ENCODE peak calls at places on chromosomes 5 and 9, in ten cellular contexts. One of them, this sample, is unnamed.

GRCh38 chr5:135079282-135079681 is 45.3 kb upstream of the PITX1 start:
- DNase-seq in lower leg skin: peak; percentile 31
- DNase-seq in mammary epithelial cell: no peak
- DNase-seq in prostate gland: no peak
- DNase-seq in mucosa of descending colon: no peak
- DNase-seq in brain microvascular endothelial cell: no peak
- DNase-seq in ovary: no peak
- DNase-seq in fibroblast of lung: no peak
- DNase-seq in body of pancreas: no peak
- DNase-seq in hepatocyte: no peak
- DNase-seq in this sample: no peak

GRCh38 chr9:133979921-133980863 is 11.9 kb downstream of the VAV2 start:
- DNase-seq in ovary: no peak
- DNase-seq in brain microvascular endothelial cell: no peak
- DNase-seq in prostate gland: no peak
- DNase-seq in body of pancreas: peak; percentile 86
- DNase-seq in mammary epithelial cell: no peak
- DNase-seq in mucosa of descending colon: no peak
- DNase-seq in hepatocyte: no peak
- DNase-seq in fibroblast of lung: no peak
- DNase-seq in lower leg skin: no peak
- DNase-seq in this sample: no peak

GRCh38 chr5:69492391-69493234 is at the start of gene OCLN:
- DNase-seq in mammary epithelial cell: peak; percentile 89
- DNase-seq in mucosa of descending colon: peak; percentile 84
- DNase-seq in brain microvascular endothelial cell: no peak
- DNase-seq in prostate gland: peak; percentile 77
- DNase-seq in fibroblast of lung: no peak
- DNase-seq in ovary: no peak
- DNase-seq in lower leg skin: peak; percentile 85
- DNase-seq in hepatocyte: peak; percentile 90
- DNase-seq in body of pancreas: peak; percentile 91
- DNase-seq in this sample: no peak

GRCh38 chr9:123544007-123544827 is 188.2 kb downstream of the CRB2 start:
- DNase-seq in ovary: no peak
- DNase-seq in hepatocyte: peak; percentile 46
- DNase-seq in prostate gland: no peak
- DNase-seq in mammary epithelial cell: no peak
- DNase-seq in brain microvascular endothelial cell: peak; percentile 10
- DNase-seq in body of pancreas: peak; percentile 19
- DNase-seq in lower leg skin: no peak
- DNase-seq in mucosa of descending colon: peak; percentile 66
- DNase-seq in fibroblast of lung: peak; percentile 68
- DNase-seq in this sample: no peak

GRCh38 chr9:72477862-72478564 is 43.4 kb upstream of the TMC1 start:
- DNase-seq in prostate gland: peak; percentile 44
- DNase-seq in mucosa of descending colon: peak; percentile 61
- DNase-seq in hepatocyte: peak; percentile 86
- DNase-seq in mammary epithelial cell: peak; percentile 80
- DNase-seq in lower leg skin: no peak
- DNase-seq in ovary: no peak
- DNase-seq in body of pancreas: peak; percentile 60
- DNase-seq in brain microvascular endothelial cell: peak; percentile 68
- DNase-seq in fibroblast of lung: peak; percentile 34
- DNase-seq in this sample: no peak

GRCh38 chr5:73337586-73337985 is 111.0 kb downstream of the FOXD1 start:
- DNase-seq in hepatocyte: no peak
- DNase-seq in brain microvascular endothelial cell: no peak
- DNase-seq in mucosa of descending colon: no peak
- DNase-seq in fibroblast of lung: no peak
- DNase-seq in mammary epithelial cell: no peak
- DNase-seq in lower leg skin: no peak
- DNase-seq in prostate gland: no peak
- DNase-seq in body of pancreas: no peak
- DNase-seq in ovary: no peak
- DNase-seq in this sample: no peak

GRCh38 chr9:133730994-133731715 is 7.0 kb downstream of the SARDH start:
- DNase-seq in mammary epithelial cell: no peak
- DNase-seq in hepatocyte: no peak
- DNase-seq in fibroblast of lung: no peak
- DNase-seq in prostate gland: no peak
- DNase-seq in brain microvascular endothelial cell: no peak
- DNase-seq in lower leg skin: peak; percentile 76
- DNase-seq in mucosa of descending colon: no peak
- DNase-seq in ovary: no peak
- DNase-seq in body of pancreas: peak; percentile 4
- DNase-seq in this sample: no peak

GRCh38 chr5:141873933-141874261 is 4.3 kb downstream of the PCDH1 start:
- DNase-seq in mammary epithelial cell: no peak
- DNase-seq in brain microvascular endothelial cell: no peak
- DNase-seq in prostate gland: no peak
- DNase-seq in fibroblast of lung: no peak
- DNase-seq in lower leg skin: peak; percentile 80
- DNase-seq in mucosa of descending colon: no peak
- DNase-seq in hepatocyte: no peak
- DNase-seq in ovary: no peak
- DNase-seq in body of pancreas: no peak
- DNase-seq in this sample: no peak

GRCh38 chr5:160395111-160395510 is 4.7 kb downstream of the FAM200C start:
- DNase-seq in hepatocyte: no peak
- DNase-seq in brain microvascular endothelial cell: no peak
- DNase-seq in fibroblast of lung: no peak
- DNase-seq in lower leg skin: no peak
- DNase-seq in prostate gland: no peak
- DNase-seq in ovary: no peak
- DNase-seq in body of pancreas: no peak
- DNase-seq in mucosa of descending colon: no peak
- DNase-seq in mammary epithelial cell: no peak
- DNase-seq in this sample: no peak

GRCh38 chr5:163193886-163194285 is 243.5 kb upstream of the CCNG1 start:
- DNase-seq in lower leg skin: no peak
- DNase-seq in body of pancreas: no peak
- DNase-seq in brain microvascular endothelial cell: no peak
- DNase-seq in ovary: no peak
- DNase-seq in prostate gland: no peak
- DNase-seq in fibroblast of lung: no peak
- DNase-seq in mucosa of descending colon: no peak
- DNase-seq in mammary epithelial cell: no peak
- DNase-seq in hepatocyte: no peak
- DNase-seq in this sample: no peak

GRCh38 chr5:66440202-66440680 is 156.0 kb upstream of the MAST4 start:
- DNase-seq in lower leg skin: no peak
- DNase-seq in hepatocyte: peak; percentile 8
- DNase-seq in brain microvascular endothelial cell: peak; percentile 76
- DNase-seq in fibroblast of lung: peak; percentile 44
- DNase-seq in body of pancreas: no peak
- DNase-seq in mucosa of descending colon: peak; percentile 22
- DNase-seq in ovary: no peak
- DNase-seq in mammary epithelial cell: peak; percentile 53
- DNase-seq in prostate gland: no peak
- DNase-seq in this sample: peak; percentile 24

GRCh38 chr5:150600951-150601773 is 39.3 kb upstream of the SYNPO start:
- DNase-seq in hepatocyte: no peak
- DNase-seq in fibroblast of lung: no peak
- DNase-seq in mammary epithelial cell: peak; percentile 18
- DNase-seq in ovary: no peak
- DNase-seq in body of pancreas: no peak
- DNase-seq in lower leg skin: no peak
- DNase-seq in mucosa of descending colon: no peak
- DNase-seq in prostate gland: no peak
- DNase-seq in brain microvascular endothelial cell: no peak
- DNase-seq in this sample: no peak

GRCh38 chr5:11792621-11793020 is 111.6 kb downstream of the CTNND2 start:
- DNase-seq in mammary epithelial cell: no peak
- DNase-seq in brain microvascular endothelial cell: no peak
- DNase-seq in hepatocyte: no peak
- DNase-seq in fibroblast of lung: no peak
- DNase-seq in mucosa of descending colon: no peak
- DNase-seq in lower leg skin: no peak
- DNase-seq in body of pancreas: no peak
- DNase-seq in ovary: no peak
- DNase-seq in prostate gland: no peak
- DNase-seq in this sample: no peak

GRCh38 chr9:121269030-121269887 is 1.3 kb downstream of the GSN start:
- DNase-seq in hepatocyte: peak; percentile 47
- DNase-seq in body of pancreas: peak; percentile 43
- DNase-seq in ovary: no peak
- DNase-seq in mucosa of descending colon: peak; percentile 71
- DNase-seq in lower leg skin: peak; percentile 90
- DNase-seq in mammary epithelial cell: peak; percentile 52
- DNase-seq in fibroblast of lung: peak; percentile 38
- DNase-seq in brain microvascular endothelial cell: no peak
- DNase-seq in prostate gland: peak; percentile 52
- DNase-seq in this sample: no peak

DNA sequence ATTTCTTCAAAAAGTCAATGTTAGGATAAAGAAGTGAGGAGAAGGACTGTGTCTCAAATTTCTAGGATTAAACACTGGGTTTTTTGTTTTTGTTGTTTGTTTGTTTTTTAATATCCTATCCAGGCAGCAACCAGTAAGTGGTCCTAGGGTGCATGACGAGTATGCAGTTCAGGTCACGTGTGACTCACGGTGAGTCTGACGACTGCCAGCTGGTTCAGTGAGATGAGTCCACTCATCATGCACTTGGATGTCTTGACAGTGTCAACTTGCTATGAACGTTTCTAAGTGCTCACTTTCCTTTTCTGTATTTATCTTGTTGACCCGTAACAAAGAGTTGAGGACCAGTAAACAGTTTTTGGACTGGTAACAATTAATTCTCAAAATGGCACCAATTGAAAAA is 32.7 kb downstream of the ATG10 start:
- DNase-seq in hepatocyte: no peak
- DNase-seq in mammary epithelial cell: no peak
- DNase-seq in brain microvascular endothelial cell: peak; percentile 60
- DNase-seq in fibroblast of lung: peak; percentile 73
- DNase-seq in mucosa of descending colon: no peak
- DNase-seq in body of pancreas: no peak
- DNase-seq in lower leg skin: no peak
- DNase-seq in prostate gland: no peak
- DNase-seq in ovary: no peak
- DNase-seq in this sample: no peak
- TF ChIP-seq CTCF in hepatocyte: no peak
- TF ChIP-seq CTCF in mammary epithelial cell: no peak
- TF ChIP-seq CTCF in brain microvascular endothelial cell: no peak
- TF ChIP-seq CTCF in fibroblast of lung: no peak
- TF ChIP-seq CTCF in mucosa of descending colon: no peak
- TF ChIP-seq CTCF in body of pancreas: no peak
- TF ChIP-seq CTCF in lower leg skin: no peak
- TF ChIP-seq CTCF in prostate gland: no peak
- TF ChIP-seq CTCF in ovary: no peak
- TF ChIP-seq CTCF in this sample: no peak

DNA sequence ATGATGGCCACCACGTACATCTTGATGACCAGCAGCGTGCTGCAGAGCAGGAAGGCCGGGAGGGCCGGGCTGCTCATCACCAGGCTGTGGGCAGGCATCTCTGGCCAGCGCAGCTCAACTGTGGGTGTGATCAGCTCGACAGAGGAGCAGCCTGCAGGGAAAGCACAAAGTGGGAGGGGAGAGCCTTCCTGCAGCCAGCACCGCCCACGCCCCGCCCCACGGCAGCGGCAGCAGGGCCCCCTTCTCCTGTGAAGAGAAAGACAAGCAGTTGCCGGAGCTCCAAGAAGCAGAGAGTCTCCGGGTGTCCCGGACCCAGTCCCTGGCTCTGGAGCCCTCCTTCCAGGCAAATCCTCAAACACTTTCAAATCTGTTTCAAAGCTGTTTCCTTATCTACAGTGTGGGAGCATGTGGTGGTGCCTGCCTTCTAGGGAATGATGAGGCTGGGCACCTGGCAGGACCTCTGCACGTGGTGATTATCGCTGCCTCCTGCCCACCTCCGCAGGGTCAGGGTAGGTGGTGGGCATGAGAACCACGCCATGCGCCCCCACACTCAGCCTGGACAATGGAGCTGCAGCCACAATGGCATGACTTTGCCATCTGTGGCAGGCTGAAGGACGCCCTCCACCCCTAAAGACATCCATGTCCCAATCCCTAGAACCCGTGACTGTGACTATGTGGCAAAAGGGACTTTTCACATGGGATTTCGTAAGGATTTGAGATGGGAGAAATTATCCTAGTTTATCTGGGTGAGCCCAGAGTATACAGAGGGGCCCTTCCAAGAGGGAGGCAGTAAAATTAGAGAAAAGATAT is at the start of gene PTGES:
- DNase-seq in lower leg skin: peak; percentile 96
- DNase-seq in body of pancreas: peak; percentile 65
- DNase-seq in fibroblast of lung: peak; percentile 83
- DNase-seq in brain microvascular endothelial cell: peak; percentile 89
- DNase-seq in mucosa of descending colon: peak; percentile 70
- DNase-seq in hepatocyte: peak; percentile 94
- DNase-seq in ovary: peak; percentile 69
- DNase-seq in mammary epithelial cell: peak; percentile 84
- DNase-seq in prostate gland: peak; percentile 46
- DNase-seq in this sample: peak; percentile 47
- H3K4me3 ChIP-seq in lower leg skin: peak within 1 kb of the TSS; percentile 24
- H3K4me3 ChIP-seq in body of pancreas: no peak within 1 kb of the TSS
- H3K4me3 ChIP-seq in fibroblast of lung: peak within 1 kb of the TSS; percentile 15
- H3K4me3 ChIP-seq in brain microvascular endothelial cell: peak within 1 kb of the TSS; percentile 57
- H3K4me3 ChIP-seq in mucosa of descending colon: no peak within 1 kb of the TSS
- H3K4me3 ChIP-seq in hepatocyte: peak within 1 kb of the TSS; percentile 16
- H3K4me3 ChIP-seq in ovary: peak within 1 kb of the TSS; percentile 28
- H3K4me3 ChIP-seq in mammary epithelial cell: peak within 1 kb of the TSS; percentile 72
- H3K4me3 ChIP-seq in prostate gland: peak within 1 kb of the TSS; percentile 7
- H3K4me3 ChIP-seq in this sample: peak within 1 kb of the TSS; percentile 37

GRCh38 chr9:89410709-89411111 is 87.2 kb downstream of the SEMA4D start:
- DNase-seq in prostate gland: no peak
- DNase-seq in hepatocyte: no peak
- DNase-seq in mucosa of descending colon: no peak
- DNase-seq in ovary: no peak
- DNase-seq in lower leg skin: no peak
- DNase-seq in brain microvascular endothelial cell: no peak
- DNase-seq in body of pancreas: no peak
- DNase-seq in mammary epithelial cell: peak; percentile 61
- DNase-seq in fibroblast of lung: no peak
- DNase-seq in this sample: no peak
- TF ChIP-seq CTCF in prostate gland: no peak
- TF ChIP-seq CTCF in hepatocyte: no peak
- TF ChIP-seq CTCF in mucosa of descending colon: no peak
- TF ChIP-seq CTCF in ovary: no peak
- TF ChIP-seq CTCF in lower leg skin: no peak
- TF ChIP-seq CTCF in brain microvascular endothelial cell: peak; percentile 21
- TF ChIP-seq CTCF in body of pancreas: no peak
- TF ChIP-seq CTCF in mammary epithelial cell: no peak
- TF ChIP-seq CTCF in fibroblast of lung: no peak
- TF ChIP-seq CTCF in this sample: peak; percentile 14

GRCh38 chr5:77082280-77082679 is 4.8 kb downstream of the ZBED3 start:
- DNase-seq in body of pancreas: no peak
- DNase-seq in ovary: no peak
- DNase-seq in fibroblast of lung: no peak
- DNase-seq in lower leg skin: no peak
- DNase-seq in prostate gland: no peak
- DNase-seq in mucosa of descending colon: no peak
- DNase-seq in hepatocyte: no peak
- DNase-seq in mammary epithelial cell: no peak
- DNase-seq in brain microvascular endothelial cell: no peak
- DNase-seq in this sample: no peak
- H3K4me3 ChIP-seq in body of pancreas: no peak overlapping the region
- H3K4me3 ChIP-seq in ovary: no peak overlapping the region
- H3K4me3 ChIP-seq in fibroblast of lung: no peak overlapping the region
- H3K4me3 ChIP-seq in lower leg skin: no peak overlapping the region
- H3K4me3 ChIP-seq in prostate gland: no peak overlapping the region
- H3K4me3 ChIP-seq in mucosa of descending colon: no peak overlapping the region
- H3K4me3 ChIP-seq in hepatocyte: no peak overlapping the region
- H3K4me3 ChIP-seq in mammary epithelial cell: no peak overlapping the region
- H3K4me3 ChIP-seq in brain microvascular endothelial cell: no peak overlapping the region
- H3K4me3 ChIP-seq in this sample: no peak overlapping the region